ENCODE peak calls at places on chromosome 3, in five cellular contexts. K is ascending aorta, N is adrenal gland, E is lower lobe of right lung, T is IMR-90. H is an unnamed sample. For H3K4me1 and H3K9me3, the result is how much of the 10 kb centered on the place peaks cover.

GRCh38 chr3:188598872-188599271 is 444.9 kb downstream of the LPP start:
- DNase-seq in T (no peak), K (no peak), E (no peak), N (no peak), H (no peak)

GRCh38 chr3:74787008-74787407 is 172.5 kb upstream of the CNTN3 start:
- DNase-seq in K (no peak), N (no peak), T (no peak), E (no peak), H (no peak)

GRCh38 chr3:183533410-183534132 is 21.9 kb downstream of the KLHL6 start:
- DNase-seq in E (peak), K (no peak), T (no peak), N (no peak), H (no peak)

GRCh38 chr3:106097817-106098410 is 229.1 kb upstream of the CBLB start:
- DNase-seq in E (no peak), N (no peak), K (no peak), T (peak), H (no peak)

GRCh38 chr3:39278616-39278935 is 1.3 kb downstream of the CX3CR1 start:
- DNase-seq in T (no peak), N (no peak), K (no peak), E (no peak), H (no peak)

GRCh38 chr3:124919756-124920155 is 14.8 kb downstream of the MUC13 start:
- DNase-seq in K (no peak), E (no peak), T (no peak), N (no peak), H (no peak)

GRCh38 chr3:78268716-78269668 is 1229.1 kb downstream of the ROBO2 start:
- DNase-seq in N (no peak), E (no peak), K (no peak), T (no peak), H (no peak)

GRCh38 chr3:113231391-113231790 is 20.0 kb downstream of the BOC start:
- DNase-seq in K (no peak), T (peak), E (no peak), N (no peak), H (no peak)

GRCh38 chr3:176959867-176960266 is 237.4 kb downstream of the TBL1XR1 start:
- DNase-seq in E (no peak), T (no peak), N (no peak), K (no peak), H (no peak)

GRCh38 chr3:120182613-120183524 is 88.6 kb upstream of the GSK3B start:
- DNase-seq in E (no peak), T (peak), N (no peak), K (no peak), H (no peak)

GRCh38 chr3:18645603-18646002 is 220.5 kb upstream of the SATB1 start:
- DNase-seq in T (no peak), K (no peak), E (no peak), N (no peak), H (no peak)

GRCh38 chr3:14345496-14346150 is 56.8 kb upstream of the SLC6A6 start:
- DNase-seq in K (no peak), E (no peak), T (peak), N (no peak), H (no peak)

GRCh38 chr3:88180398-88180999 is 30.7 kb downstream of the C3orf38 start:
- DNase-seq in K (no peak), E (no peak), T (peak), N (no peak), H (peak)

GRCh38 chr3:171379281-171379680 is 80.9 kb downstream of the TNIK start:
- DNase-seq in E (no peak), K (no peak), N (no peak), T (peak), H (no peak)

GRCh38 chr3:165464736-165465135 is 268.6 kb upstream of the SLITRK3 start:
- DNase-seq in T (peak), K (no peak), E (no peak), N (no peak), H (no peak)

GRCh38 chr3:49869525-49870126 is at the start of gene CAMKV:
- DNase-seq in K (no peak), T (no peak), E (no peak), N (no peak), H (peak)

GRCh38 chr3:169145551-169145950 is 518.0 kb downstream of the MECOM start:
- DNase-seq in K (no peak), T (no peak), N (no peak), E (no peak), H (no peak)

GRCh38 chr3:49313902-49314676 is 25.8 kb downstream of the USP4 start:
- DNase-seq in T (peak), N (no peak), K (no peak), E (no peak), H (no peak)

GRCh38 chr3:106326941-106327765 is 458.3 kb upstream of the CBLB start:
- DNase-seq in T (peak), E (no peak), N (no peak), K (no peak), H (no peak)

GRCh38 chr3:36814071-36814717 is 49.8 kb upstream of the DCLK3 start:
- DNase-seq in N (no peak), E (no peak), T (no peak), K (no peak), H (no peak)

GRCh38 chr3:127801914-127802313 is 20.4 kb downstream of the MGLL start:
- DNase-seq in E (no peak), K (no peak), T (no peak), N (no peak), H (no peak)

GRCh38 chr3:46549408-46549904 is 16.6 kb downstream of the LRRC2 start:
- DNase-seq in E (no peak), T (no peak), K (no peak), N (no peak), H (no peak)

GRCh38 chr3:10189557-10190374 is 25.0 kb downstream of the IRAK2 start:
- DNase-seq in N (peak), T (peak), E (peak), K (peak), H (no peak)

GRCh38 chr3:78580691-78581090 is 1187.1 kb downstream of the ROBO1 start:
- DNase-seq in E (no peak), N (no peak), T (no peak), K (no peak), H (no peak)

GRCh38 chr3:79729096-79729495 is 38.7 kb downstream of the ROBO1 start:
- DNase-seq in E (no peak), T (no peak), N (no peak), K (no peak), H (no peak)

GRCh38 chr3:29255854-29256696 is 24.8 kb upstream of the RBMS3 start:
- DNase-seq in N (no peak), K (no peak), E (no peak), T (peak), H (no peak)

GRCh38 chr3:187370051-187370450 is 1.9 kb downstream of the RTP4 start:
- DNase-seq in K (no peak), E (no peak), N (no peak), T (no peak), H (no peak)

GRCh38 chr3:171309906-171310359 is 150.3 kb downstream of the TNIK start:
- DNase-seq in N (no peak), T (peak), E (no peak), K (no peak), H (no peak)

GRCh38 chr3:134874737-134875413 is 79.8 kb downstream of the EPHB1 start:
- DNase-seq in E (no peak), N (no peak), T (no peak), K (no peak), H (no peak)

GRCh38 chr3:13419356-13420050 is 619 bp downstream of the NUP210 start:
- DNase-seq in T (no peak), E (peak), K (no peak), N (peak), H (peak)

GRCh38 chr3:13880811-13881156 is 913 bp upstream of the WNT7A start:
- DNase-seq in T (no peak), N (no peak), K (no peak), E (peak), H (peak)

GRCh38 chr3:100002599-100003350 is 111.5 kb downstream of the FILIP1L start:
- DNase-seq in K (no peak), N (peak), T (peak), E (no peak), H (no peak)

GRCh38 chr3:119716998-119717397 is 14.2 kb downstream of the CFAP91 start:
- DNase-seq in T (no peak), E (no peak), K (no peak), N (peak), H (no peak)

GRCh38 chr3:100158877-100159563 is 44.7 kb upstream of the FILIP1L start:
- DNase-seq in N (peak), K (no peak), T (no peak), E (no peak), H (no peak)

GRCh38 chr3:48301814-48302194 is 31.7 kb downstream of the SPINK8 start:
- DNase-seq in E (peak), K (no peak), N (peak), T (peak), H (no peak)

GRCh38 chr3:102063572-102063971 is 214.3 kb downstream of the NFKBIZ start:
- DNase-seq in T (no peak), K (no peak), E (no peak), N (no peak), H (no peak)
- H3K4me1 ChIP-seq in T (under half), K (under half), E (under half), N (under half), H (under half)

GRCh38 chr3:8484409-8485140 is 17.0 kb upstream of the LMCD1 start:
- DNase-seq in E (no peak), K (no peak), N (no peak), T (no peak), H (no peak)

GRCh38 chr3:8480699-8481098 is 20.9 kb upstream of the LMCD1 start:
- DNase-seq in N (no peak), K (no peak), E (no peak), T (no peak), H (no peak)

GRCh38 chr3:8482960-8483665 is 18.5 kb upstream of the LMCD1 start:
- DNase-seq in N (peak), T (peak), E (peak), K (peak), H (no peak)

GRCh38 chr3:8482263-8482662 is 19.4 kb upstream of the LMCD1 start:
- DNase-seq in K (no peak), E (no peak), T (no peak), N (no peak), H (no peak)

DNA sequence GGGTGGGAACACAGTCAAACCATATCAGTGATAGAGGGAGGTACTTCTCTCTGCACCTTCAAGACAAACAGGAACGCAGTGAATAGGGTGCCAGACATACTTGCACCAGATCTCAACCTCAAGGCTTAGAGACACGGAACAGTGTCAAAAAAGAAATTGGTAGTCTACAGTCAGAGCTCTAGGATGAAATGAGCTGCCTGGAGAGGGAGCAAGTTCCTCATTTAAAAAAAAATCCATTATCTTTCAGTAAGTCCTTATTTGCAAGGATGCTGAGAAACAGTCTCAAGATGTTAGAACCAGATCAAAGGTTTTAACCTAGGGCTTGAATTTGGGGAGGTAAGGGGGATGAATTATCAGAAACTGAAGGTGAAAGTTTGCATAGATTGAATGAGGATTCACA is 20.2 kb upstream of the LMCD1 start:
- DNase-seq in K (no peak), T (no peak), N (no peak), E (no peak), H (no peak)
- H3K9me3 ChIP-seq in K (under half), T (under half), N (under half), E (under half), H (under half)

DNA sequence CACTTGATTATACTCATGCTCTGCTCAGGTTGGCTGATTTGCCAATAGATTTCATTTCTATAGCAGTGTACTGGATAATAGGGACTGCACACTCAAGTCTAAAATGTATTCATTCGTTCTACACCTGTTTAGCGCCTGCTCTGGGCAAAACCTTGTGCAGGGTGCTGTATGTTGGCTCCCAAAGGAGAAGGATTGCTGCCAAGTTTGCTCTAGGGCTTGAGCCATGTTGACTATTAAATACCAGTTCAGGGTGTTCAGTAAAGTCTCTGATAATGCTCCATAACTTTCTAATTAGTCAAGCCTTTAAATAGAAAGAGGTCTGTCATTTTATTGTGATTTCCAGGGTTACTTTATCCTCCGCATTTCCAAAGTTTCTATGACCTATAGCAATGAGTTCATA is 470.2 kb downstream of the MAGI1 start:
- DNase-seq in K (no peak), N (no peak), E (no peak), T (no peak), H (no peak)
- H3K4me3 ChIP-seq in K (no peak), N (no peak), E (no peak), T (no peak), H (no peak)

GRCh38 chr3:56219894-56220805 is 248.1 kb downstream of the ERC2 start:
- DNase-seq in N (no peak), K (no peak), E (no peak), T (no peak), H (no peak)

DNA sequence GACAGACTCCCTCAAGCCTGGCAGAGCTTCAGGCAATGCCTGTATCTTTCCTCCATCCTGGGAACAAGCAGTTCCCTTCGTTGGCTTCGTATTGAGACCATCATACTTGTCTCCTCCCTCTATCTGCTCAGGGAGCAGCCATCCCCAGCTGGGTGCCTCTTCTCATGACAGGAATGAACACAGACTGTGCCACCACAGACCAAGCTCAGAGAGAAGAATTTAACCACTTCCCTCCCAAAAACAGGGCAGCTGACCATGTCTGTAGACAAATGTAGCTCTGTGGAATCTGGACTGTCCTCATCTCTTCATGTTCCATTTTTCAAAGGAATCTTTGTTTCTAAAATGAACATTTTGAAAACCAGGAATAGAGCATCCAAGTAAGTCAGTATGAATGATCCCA is 245.4 kb downstream of the ERC2 start:
- DNase-seq in N (no peak), T (no peak), E (no peak), K (no peak), H (no peak)
- H3K4me1 ChIP-seq in N (under half), T (under half), E (under half), K (under half), H (under half)

GRCh38 chr3:44495636-44496415 is 18.4 kb upstream of the ZNF445 start:
- DNase-seq in T (no peak), K (no peak), E (no peak), N (no peak), H (no peak)
- H3K9me3 ChIP-seq in T (under half), K (half or more), E (under half), N (under half), H (under half)

GRCh38 chr3:126208182-126208581 is 27.8 kb upstream of the ALDH1L1 start:
- DNase-seq in N (no peak), T (no peak), E (no peak), K (no peak), H (no peak)
- H3K4me3 ChIP-seq in N (no peak), T (no peak), E (no peak), K (no peak), H (no peak)

GRCh38 chr3:66473181-66473580 is 27.6 kb downstream of the LRIG1 start:
- DNase-seq in K (no peak), T (peak), E (no peak), N (no peak), H (no peak)

GRCh38 chr3:66477846-66478245 is 23.0 kb downstream of the LRIG1 start:
- DNase-seq in T (no peak), N (no peak), E (no peak), K (no peak), H (no peak)

GRCh38 chr3:66473637-66474036 is 27.2 kb downstream of the LRIG1 start:
- DNase-seq in N (no peak), K (no peak), E (no peak), T (peak), H (no peak)

GRCh38 chr3:66476852-66477381 is 23.9 kb downstream of the LRIG1 start:
- DNase-seq in T (no peak), N (no peak), E (no peak), K (no peak), H (no peak)

GRCh38 chr3:66475386-66476020 is 25.3 kb downstream of the LRIG1 start:
- DNase-seq in N (no peak), K (no peak), T (no peak), E (no peak), H (no peak)
- H3K4me1 ChIP-seq in N (under half), K (under half), T (under half), E (half or more), H (under half)

GRCh38 chr3:356947-357346 is 160.4 kb downstream of the CHL1 start:
- DNase-seq in T (no peak), K (no peak), E (no peak), N (no peak), H (no peak)
- H3K9me3 ChIP-seq in T (under half), K (under half), E (under half), N (under half), H (under half)

DNA sequence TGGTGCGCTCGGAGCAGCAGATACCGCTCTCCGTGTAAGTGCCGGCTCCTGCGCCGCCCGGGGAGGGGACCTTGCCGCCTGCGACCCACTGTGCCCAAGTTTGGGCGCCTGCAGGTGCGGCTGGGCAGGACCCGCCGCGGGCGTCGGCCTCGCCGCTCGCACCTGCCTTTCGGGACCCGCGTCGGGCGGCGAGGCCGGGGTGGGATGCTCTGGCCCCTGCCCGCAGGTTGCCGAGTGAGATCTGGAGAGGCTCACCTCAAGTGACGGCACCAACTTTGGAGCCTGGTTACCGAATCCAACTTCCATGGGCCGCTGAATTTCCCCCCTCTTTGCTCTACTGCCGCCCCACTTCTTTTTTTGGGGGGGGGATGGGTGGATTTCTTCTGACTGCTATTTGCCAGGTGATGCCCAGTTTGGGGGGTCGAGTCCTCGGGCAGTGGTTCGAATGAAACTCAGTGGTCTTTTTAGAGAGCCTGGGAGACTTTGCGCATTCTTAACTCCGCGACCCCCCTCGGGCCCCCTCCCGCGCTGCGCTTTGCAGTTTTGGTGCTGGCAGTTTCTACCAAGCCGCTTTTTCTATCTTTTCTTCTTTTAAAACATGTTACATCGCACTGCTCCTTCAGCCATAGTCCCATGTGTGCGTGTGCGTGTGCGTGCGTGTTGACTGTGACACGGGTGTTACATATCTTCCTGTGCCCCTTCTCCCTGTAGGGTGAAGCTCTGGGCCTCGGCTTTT is 618 bp downstream of the CACNA2D3 start:
- DNase-seq in N (no peak), E (no peak), T (no peak), K (no peak), H (no peak)
- H3K4me3 ChIP-seq in N (no peak), E (peak), T (no peak), K (peak), H (no peak)

H was measured in naive thymus-derived CD4-positive, alpha-beta T cell.